ENCODE peak calls at places on chromosomes 6 and 20, in nine cellular contexts. One of them, this sample, is unnamed.

GRCh38 chr20:36035720-36036119 is 67.3 kb downstream of the CNBD2 start:
- DNase-seq in spleen: no peak
- DNase-seq in ascending aorta: no peak
- DNase-seq in stimulated activated CD8-positive, alpha-beta memory T cell treated with anti-CD3 and anti-CD28 coated beads, Interleukin-4, amount 100 ng/mL, for 4 hours: no peak
- DNase-seq in dorsolateral prefrontal cortex: no peak
- DNase-seq in NCI-H146: no peak
- DNase-seq in pons: no peak
- DNase-seq in NCI-H1417: no peak
- DNase-seq in germinal center: no peak
- DNase-seq in this sample: no peak

GRCh38 chr6:8017276-8017701 is 46.9 kb downstream of the BLOC1S5 start:
- DNase-seq in spleen: no peak
- DNase-seq in ascending aorta: no peak
- DNase-seq in stimulated activated CD8-positive, alpha-beta memory T cell treated with anti-CD3 and anti-CD28 coated beads, Interleukin-4, amount 100 ng/mL, for 4 hours: no peak
- DNase-seq in dorsolateral prefrontal cortex: no peak
- DNase-seq in NCI-H146: no peak
- DNase-seq in pons: no peak
- DNase-seq in NCI-H1417: no peak
- DNase-seq in germinal center: peak
- DNase-seq in this sample: no peak

GRCh38 chr20:23503649-23504048 is 12.7 kb downstream of the CST8 start:
- DNase-seq in spleen: no peak
- DNase-seq in ascending aorta: no peak
- DNase-seq in stimulated activated CD8-positive, alpha-beta memory T cell treated with anti-CD3 and anti-CD28 coated beads, Interleukin-4, amount 100 ng/mL, for 4 hours: no peak
- DNase-seq in dorsolateral prefrontal cortex: no peak
- DNase-seq in NCI-H146: no peak
- DNase-seq in pons: no peak
- DNase-seq in NCI-H1417: peak
- DNase-seq in germinal center: no peak
- DNase-seq in this sample: no peak

GRCh38 chr6:158837684-158838625 is 18.8 kb upstream of the EZR start:
- DNase-seq in spleen: no peak
- DNase-seq in ascending aorta: no peak
- DNase-seq in stimulated activated CD8-positive, alpha-beta memory T cell treated with anti-CD3 and anti-CD28 coated beads, Interleukin-4, amount 100 ng/mL, for 4 hours: no peak
- DNase-seq in dorsolateral prefrontal cortex: no peak
- DNase-seq in NCI-H146: no peak
- DNase-seq in pons: no peak
- DNase-seq in NCI-H1417: no peak
- DNase-seq in germinal center: no peak
- DNase-seq in this sample: no peak

GRCh38 chr6:44133003-44133931 is 5.9 kb downstream of the TMEM63B start:
- DNase-seq in spleen: no peak
- DNase-seq in ascending aorta: no peak
- DNase-seq in stimulated activated CD8-positive, alpha-beta memory T cell treated with anti-CD3 and anti-CD28 coated beads, Interleukin-4, amount 100 ng/mL, for 4 hours: no peak
- DNase-seq in dorsolateral prefrontal cortex: peak
- DNase-seq in NCI-H146: peak
- DNase-seq in pons: peak
- DNase-seq in NCI-H1417: peak
- DNase-seq in germinal center: no peak
- DNase-seq in this sample: no peak

GRCh38 chr6:43847741-43848630 is 78.0 kb downstream of the VEGFA start:
- DNase-seq in spleen: no peak
- DNase-seq in ascending aorta: no peak
- DNase-seq in stimulated activated CD8-positive, alpha-beta memory T cell treated with anti-CD3 and anti-CD28 coated beads, Interleukin-4, amount 100 ng/mL, for 4 hours: no peak
- DNase-seq in dorsolateral prefrontal cortex: no peak
- DNase-seq in NCI-H146: no peak
- DNase-seq in pons: no peak
- DNase-seq in NCI-H1417: no peak
- DNase-seq in germinal center: no peak
- DNase-seq in this sample: no peak

GRCh38 chr6:26240981-26241770 is 123.8 kb upstream of the BTN3A2 start:
- DNase-seq in spleen: peak
- DNase-seq in ascending aorta: no peak
- DNase-seq in stimulated activated CD8-positive, alpha-beta memory T cell treated with anti-CD3 and anti-CD28 coated beads, Interleukin-4, amount 100 ng/mL, for 4 hours: peak
- DNase-seq in dorsolateral prefrontal cortex: no peak
- DNase-seq in NCI-H146: no peak
- DNase-seq in pons: no peak
- DNase-seq in NCI-H1417: no peak
- DNase-seq in germinal center: no peak
- DNase-seq in this sample: no peak

GRCh38 chr20:14334306-14334930 is 3.0 kb downstream of the FLRT3 start:
- DNase-seq in spleen: no peak
- DNase-seq in ascending aorta: no peak
- DNase-seq in stimulated activated CD8-positive, alpha-beta memory T cell treated with anti-CD3 and anti-CD28 coated beads, Interleukin-4, amount 100 ng/mL, for 4 hours: no peak
- DNase-seq in dorsolateral prefrontal cortex: peak
- DNase-seq in NCI-H146: peak
- DNase-seq in pons: peak
- DNase-seq in NCI-H1417: peak
- DNase-seq in germinal center: no peak
- DNase-seq in this sample: no peak

GRCh38 chr20:62192635-62193034 is 9.8 kb downstream of the MTG2 start:
- DNase-seq in spleen: peak
- DNase-seq in ascending aorta: no peak
- DNase-seq in stimulated activated CD8-positive, alpha-beta memory T cell treated with anti-CD3 and anti-CD28 coated beads, Interleukin-4, amount 100 ng/mL, for 4 hours: no peak
- DNase-seq in dorsolateral prefrontal cortex: no peak
- DNase-seq in NCI-H146: no peak
- DNase-seq in pons: no peak
- DNase-seq in NCI-H1417: no peak
- DNase-seq in germinal center: no peak
- DNase-seq in this sample: no peak

GRCh38 chr20:52439385-52439784 is 247.8 kb upstream of the ZFP64 start:
- DNase-seq in spleen: no peak
- DNase-seq in ascending aorta: no peak
- DNase-seq in stimulated activated CD8-positive, alpha-beta memory T cell treated with anti-CD3 and anti-CD28 coated beads, Interleukin-4, amount 100 ng/mL, for 4 hours: no peak
- DNase-seq in dorsolateral prefrontal cortex: no peak
- DNase-seq in NCI-H146: no peak
- DNase-seq in pons: no peak
- DNase-seq in NCI-H1417: no peak
- DNase-seq in germinal center: no peak
- DNase-seq in this sample: no peak

GRCh38 chr6:152096863-152097496 is 289.5 kb downstream of the ESR1 start:
- DNase-seq in spleen: no peak
- DNase-seq in ascending aorta: no peak
- DNase-seq in stimulated activated CD8-positive, alpha-beta memory T cell treated with anti-CD3 and anti-CD28 coated beads, Interleukin-4, amount 100 ng/mL, for 4 hours: no peak
- DNase-seq in dorsolateral prefrontal cortex: no peak
- DNase-seq in NCI-H146: peak
- DNase-seq in pons: no peak
- DNase-seq in NCI-H1417: no peak
- DNase-seq in germinal center: no peak
- DNase-seq in this sample: no peak

GRCh38 chr6:133362813-133363212 is 121.7 kb downstream of the EYA4 start:
- DNase-seq in spleen: no peak
- DNase-seq in ascending aorta: no peak
- DNase-seq in stimulated activated CD8-positive, alpha-beta memory T cell treated with anti-CD3 and anti-CD28 coated beads, Interleukin-4, amount 100 ng/mL, for 4 hours: no peak
- DNase-seq in dorsolateral prefrontal cortex: no peak
- DNase-seq in NCI-H146: no peak
- DNase-seq in pons: no peak
- DNase-seq in NCI-H1417: no peak
- DNase-seq in germinal center: no peak
- DNase-seq in this sample: no peak

GRCh38 chr6:47097092-47097945 is 55.2 kb upstream of the ADGRF1 start:
- DNase-seq in spleen: no peak
- DNase-seq in ascending aorta: no peak
- DNase-seq in stimulated activated CD8-positive, alpha-beta memory T cell treated with anti-CD3 and anti-CD28 coated beads, Interleukin-4, amount 100 ng/mL, for 4 hours: no peak
- DNase-seq in dorsolateral prefrontal cortex: peak
- DNase-seq in NCI-H146: peak
- DNase-seq in pons: peak
- DNase-seq in NCI-H1417: peak
- DNase-seq in germinal center: peak
- DNase-seq in this sample: no peak

GRCh38 chr6:158011478-158011920 is 29.8 kb downstream of the SYNJ2 start:
- DNase-seq in spleen: peak
- DNase-seq in ascending aorta: no peak
- DNase-seq in stimulated activated CD8-positive, alpha-beta memory T cell treated with anti-CD3 and anti-CD28 coated beads, Interleukin-4, amount 100 ng/mL, for 4 hours: no peak
- DNase-seq in dorsolateral prefrontal cortex: no peak
- DNase-seq in NCI-H146: peak
- DNase-seq in pons: peak
- DNase-seq in NCI-H1417: no peak
- DNase-seq in germinal center: no peak
- DNase-seq in this sample: no peak

GRCh38 chr20:38143238-38143645 is 21.8 kb downstream of the TGM2 start:
- DNase-seq in spleen: no peak
- DNase-seq in ascending aorta: no peak
- DNase-seq in stimulated activated CD8-positive, alpha-beta memory T cell treated with anti-CD3 and anti-CD28 coated beads, Interleukin-4, amount 100 ng/mL, for 4 hours: no peak
- DNase-seq in dorsolateral prefrontal cortex: no peak
- DNase-seq in NCI-H146: no peak
- DNase-seq in pons: no peak
- DNase-seq in NCI-H1417: no peak
- DNase-seq in germinal center: no peak
- DNase-seq in this sample: no peak

GRCh38 chr6:50966532-50966931 is 147.9 kb downstream of the TFAP2B start:
- DNase-seq in spleen: no peak
- DNase-seq in ascending aorta: no peak
- DNase-seq in stimulated activated CD8-positive, alpha-beta memory T cell treated with anti-CD3 and anti-CD28 coated beads, Interleukin-4, amount 100 ng/mL, for 4 hours: no peak
- DNase-seq in dorsolateral prefrontal cortex: no peak
- DNase-seq in NCI-H146: no peak
- DNase-seq in pons: no peak
- DNase-seq in NCI-H1417: no peak
- DNase-seq in germinal center: peak
- DNase-seq in this sample: no peak

GRCh38 chr6:13813621-13814175 is 659 bp downstream of the MCUR1 start:
- DNase-seq in spleen: no peak
- DNase-seq in ascending aorta: peak
- DNase-seq in stimulated activated CD8-positive, alpha-beta memory T cell treated with anti-CD3 and anti-CD28 coated beads, Interleukin-4, amount 100 ng/mL, for 4 hours: no peak
- DNase-seq in dorsolateral prefrontal cortex: no peak
- DNase-seq in NCI-H146: peak
- DNase-seq in pons: peak
- DNase-seq in NCI-H1417: peak
- DNase-seq in germinal center: no peak
- DNase-seq in this sample: peak

GRCh38 chr6:37051138-37052026 is 45.9 kb downstream of the FGD2 start:
- DNase-seq in spleen: peak
- DNase-seq in ascending aorta: peak
- DNase-seq in stimulated activated CD8-positive, alpha-beta memory T cell treated with anti-CD3 and anti-CD28 coated beads, Interleukin-4, amount 100 ng/mL, for 4 hours: peak
- DNase-seq in dorsolateral prefrontal cortex: peak
- DNase-seq in NCI-H146: peak
- DNase-seq in pons: peak
- DNase-seq in NCI-H1417: peak
- DNase-seq in germinal center: peak
- DNase-seq in this sample: peak

GRCh38 chr6:141488466-141488865 is 644.3 kb upstream of the GJE1 start:
- DNase-seq in spleen: no peak
- DNase-seq in ascending aorta: no peak
- DNase-seq in stimulated activated CD8-positive, alpha-beta memory T cell treated with anti-CD3 and anti-CD28 coated beads, Interleukin-4, amount 100 ng/mL, for 4 hours: no peak
- DNase-seq in dorsolateral prefrontal cortex: no peak
- DNase-seq in NCI-H146: peak
- DNase-seq in pons: peak
- DNase-seq in NCI-H1417: peak
- DNase-seq in germinal center: no peak
- DNase-seq in this sample: no peak

GRCh38 chr6:136962661-136963060 is 40.6 kb downstream of the SLC35D3 start:
- DNase-seq in spleen: no peak
- DNase-seq in ascending aorta: no peak
- DNase-seq in stimulated activated CD8-positive, alpha-beta memory T cell treated with anti-CD3 and anti-CD28 coated beads, Interleukin-4, amount 100 ng/mL, for 4 hours: no peak
- DNase-seq in dorsolateral prefrontal cortex: no peak
- DNase-seq in NCI-H146: peak
- DNase-seq in pons: peak
- DNase-seq in NCI-H1417: peak
- DNase-seq in germinal center: no peak
- DNase-seq in this sample: no peak